ENCODE peak calls at places on chromosomes 5 and 9, in seven cellular contexts. M is left cardiac atrium; A is A549; S is Right ventricle myocardium superior; B is esophagus mucosa; U is stimulated activated effector memory CD8-positive, alpha-beta T cell treated with anti-CD3 and anti-CD28 coated beads, Interleukin-12 subunit alpha, Interleukin-12 subunit beta, amount 100 ng/mL, for 72 hours; V is lower lobe of right lung. W is an unnamed sample.

GRCh38 chr9:89357331-89358197 is 39.3 kb downstream of the SECISBP2 start:
- ATAC-seq in S (no peak), V (no peak), M (no peak), B (no peak), A (no peak), U (peak), W (peak)

GRCh38 chr5:172534229-172535169 is 80.2 kb upstream of the SH3PXD2B start:
- ATAC-seq in M (peak), A (peak), B (peak), S (peak), U (peak), V (no peak), W (no peak)

GRCh38 chr9:89477811-89478583 is 19.9 kb downstream of the SEMA4D start:
- ATAC-seq in U (peak), V (peak), A (no peak), B (no peak), M (peak), S (peak), W (peak)

GRCh38 chr5:68369436-68370125 is 154.0 kb downstream of the PIK3R1 start:
- ATAC-seq in A (no peak), B (no peak), S (no peak), M (no peak), V (no peak), U (peak), W (peak)

GRCh38 chr5:24401767-24402166 is 243.0 kb downstream of the CDH10 start:
- ATAC-seq in M (peak), U (peak), B (no peak), S (no peak), A (no peak), V (no peak), W (no peak)

GRCh38 chr5:142740903-142741302 is 29.3 kb upstream of the ARHGAP26 start:
- ATAC-seq in V (no peak), B (no peak), S (peak), U (no peak), A (peak), M (no peak), W (no peak)

GRCh38 chr9:19372576-19372975 is 7.5 kb downstream of the RPS6 start:
- ATAC-seq in A (no peak), M (no peak), S (no peak), B (peak), U (no peak), V (no peak), W (no peak)

GRCh38 chr5:91670565-91670964 is 287.4 kb upstream of the ARRDC3 start:
- ATAC-seq in B (no peak), U (no peak), A (no peak), V (no peak), S (peak), M (peak), W (no peak)

GRCh38 chr5:156473271-156473935 is 146.4 kb downstream of the SGCD start:
- ATAC-seq in S (no peak), U (no peak), A (peak), B (peak), V (no peak), M (no peak), W (no peak)

GRCh38 chr5:78497573-78498533 is 137.4 kb downstream of the SCAMP1 start:
- ATAC-seq in S (peak), B (no peak), M (peak), V (no peak), U (no peak), A (no peak), W (no peak)

GRCh38 chr5:142915840-142916424 is 145.8 kb downstream of the ARHGAP26 start:
- ATAC-seq in V (peak), U (no peak), B (no peak), S (peak), M (peak), A (peak), W (no peak)

GRCh38 chr5:135266301-135266630 is 132.8 kb downstream of the MACROH2A1 start:
- ATAC-seq in B (no peak), A (no peak), V (no peak), S (no peak), U (no peak), M (no peak), W (no peak)

GRCh38 chr9:93659837-93660177 is 83.4 kb downstream of the PHF2 start:
- ATAC-seq in M (no peak), S (no peak), U (no peak), V (no peak), B (peak), A (no peak), W (no peak)

GRCh38 chr9:102832814-102833213 is 162.3 kb upstream of the CYLC2 start:
- ATAC-seq in U (no peak), S (no peak), M (no peak), V (no peak), A (no peak), B (no peak), W (no peak)

GRCh38 chr5:124136609-124137008 is 609.8 kb downstream of the ZNF608 start:
- ATAC-seq in B (no peak), M (no peak), S (no peak), V (no peak), U (no peak), A (no peak), W (no peak)

GRCh38 chr9:105437704-105438103 is 10.1 kb upstream of the FSD1L start:
- ATAC-seq in M (no peak), V (no peak), U (peak), B (peak), A (no peak), S (no peak), W (peak)

GRCh38 chr5:1204693-1205242 is 3.4 kb downstream of the SLC6A19 start:
- ATAC-seq in A (peak), S (peak), M (no peak), V (no peak), B (no peak), U (no peak), W (no peak)

GRCh38 chr5:154395407-154396106 is 50.2 kb upstream of the SAP30L start:
- ATAC-seq in M (peak), U (no peak), S (no peak), A (no peak), B (peak), V (peak), W (no peak)

GRCh38 chr5:91109634-91110033 is 273.5 kb downstream of the ARRDC3 start:
- ATAC-seq in V (no peak), A (no peak), B (no peak), M (no peak), S (no peak), U (no peak), W (no peak)

GRCh38 chr9:100134731-100135130 is 35.7 kb downstream of the INVS start:
- ATAC-seq in A (no peak), B (no peak), U (peak), M (no peak), S (no peak), V (no peak), W (peak)

GRCh38 chr9:95505676-95506437 is 10.9 kb downstream of the PTCH1 start:
- ATAC-seq in B (no peak), U (peak), S (peak), V (no peak), M (peak), A (peak), W (no peak)

GRCh38 chr5:125541085-125541484 is 794.6 kb upstream of the ZNF608 start:
- ATAC-seq in U (no peak), B (no peak), A (no peak), S (no peak), V (no peak), M (no peak), W (no peak)

GRCh38 chr5:139075066-139076050 is 122.8 kb downstream of the SIL1 start:
- ATAC-seq in V (peak), M (no peak), U (no peak), S (peak), A (no peak), B (no peak), W (no peak)

GRCh38 chr9:119802115-119802514 is 432.9 kb upstream of the BRINP1 start:
- ATAC-seq in S (no peak), B (no peak), V (no peak), U (no peak), M (no peak), A (no peak), W (no peak)

GRCh38 chr5:135345945-135346731 is 52.9 kb downstream of the MACROH2A1 start:
- ATAC-seq in U (no peak), A (no peak), B (peak), S (no peak), V (no peak), M (no peak), W (no peak)

GRCh38 chr9:7394007-7394774 is 405.4 kb downstream of the DMAC1 start:
- ATAC-seq in U (no peak), B (no peak), M (no peak), S (no peak), A (no peak), V (no peak), W (no peak)

GRCh38 chr9:96230002-96230401 is 72.0 kb downstream of the HSD17B3 start:
- ATAC-seq in B (no peak), S (no peak), M (no peak), U (no peak), A (no peak), V (no peak), W (no peak)

GRCh38 chr9:88706193-88707112 is 171.5 kb downstream of the NXNL2 start:
- ATAC-seq in V (peak), B (no peak), A (no peak), S (no peak), U (no peak), M (no peak), W (no peak)

GRCh38 chr9:109950710-109951443 is 170.9 kb downstream of the PALM2AKAP2 start:
- ATAC-seq in S (peak), M (no peak), U (peak), A (no peak), V (no peak), B (no peak), W (peak)

GRCh38 chr9:37522971-37523370 is 37.2 kb downstream of the POLR1E start:
- ATAC-seq in B (no peak), V (no peak), A (no peak), M (no peak), U (no peak), S (no peak), W (no peak)

GRCh38 chr5:176899296-176899891 is at the start of gene HK3:
- ATAC-seq in A (no peak), V (peak), U (no peak), B (peak), S (peak), M (peak), W (no peak)